ENCODE peak calls at places on chromosome 1, in nine cellular contexts. D, H, Z, Y, E, W, L, B and U are unnamed samples.

GRCh38 chr1:41383094-41383852 is 22.0 kb downstream of the FOXO6 start:
- DNase-seq in D (no peak), H (no peak), Z (no peak), B (no peak), Y (peak; percentile 55), W (no peak), L (peak; percentile 13), E (no peak), U (no peak)

GRCh38 chr1:226797151-226797550 is 58.1 kb upstream of the ITPKB start:
- DNase-seq in Z (no peak), H (no peak), L (no peak), Y (no peak), W (no peak), B (no peak), D (no peak), E (no peak), U (no peak)

GRCh38 chr1:21734526-21734925 is 48.4 kb downstream of the USP48 start:
- DNase-seq in W (no peak), D (no peak), Y (peak; percentile 6), E (no peak), H (no peak), L (no peak), B (no peak), Z (no peak), U (no peak)

GRCh38 chr1:228037401-228038386 is 30.9 kb downstream of the WNT3A start:
- DNase-seq in D (no peak), Z (no peak), B (no peak), H (no peak), Y (peak; percentile 29), E (no peak), L (no peak), W (no peak), U (no peak)

GRCh38 chr1:104780470-104781078 is 1030.9 kb downstream of the AMY1C start:
- DNase-seq in B (no peak), L (no peak), Z (no peak), W (peak; percentile 30), E (no peak), H (peak; percentile 56), D (no peak), Y (no peak), U (no peak)

GRCh38 chr1:98045211-98046030 is 124.6 kb upstream of the DPYD start:
- DNase-seq in H (peak; percentile 16), E (peak; percentile 10), Y (peak; percentile 78), D (no peak), L (no peak), B (peak; percentile 77), Z (no peak), W (peak; percentile 60), U (no peak)

GRCh38 chr1:231971397-231972233 is 345.0 kb downstream of the DISC1 start:
- DNase-seq in Z (no peak), H (no peak), L (peak; percentile 23), Y (peak; percentile 89), W (peak; percentile 17), D (peak; percentile 52), B (no peak), E (no peak), U (no peak)

GRCh38 chr1:185412385-185413074 is 95.5 kb upstream of the IVNS1ABP start:
- DNase-seq in E (no peak), W (no peak), H (no peak), B (no peak), L (no peak), D (no peak), Z (no peak), Y (no peak), U (no peak)

GRCh38 chr1:72109916-72110315 is 172.4 kb downstream of the NEGR1 start:
- DNase-seq in B (no peak), L (no peak), W (no peak), D (peak; percentile 8), H (no peak), Y (no peak), Z (no peak), E (no peak), U (no peak)

GRCh38 chr1:71770121-71770520 is 512.2 kb downstream of the NEGR1 start:
- DNase-seq in B (no peak), L (peak; percentile 46), Y (peak; percentile 93), Z (no peak), W (no peak), D (no peak), E (no peak), H (no peak), U (no peak)

GRCh38 chr1:214028999-214029406 is 41.2 kb downstream of the PROX1 start:
- DNase-seq in Y (no peak), L (no peak), D (no peak), H (no peak), Z (no peak), E (no peak), B (no peak), W (no peak), U (no peak)

GRCh38 chr1:95396557-95396956 is 162.5 kb downstream of the RWDD3 start:
- DNase-seq in B (no peak), W (peak; percentile 53), D (no peak), Z (no peak), H (no peak), Y (no peak), L (no peak), E (no peak), U (no peak)

GRCh38 chr1:41840592-41841246 is 78.0 kb downstream of the HIVEP3 start:
- DNase-seq in E (peak; percentile 42), B (no peak), Z (no peak), D (no peak), Y (no peak), H (no peak), W (no peak), L (no peak), U (no peak)

GRCh38 chr1:229942508-229942907 is 124.5 kb upstream of the GALNT2 start:
- DNase-seq in W (no peak), H (no peak), E (no peak), L (no peak), B (no peak), Z (no peak), Y (no peak), D (no peak), U (no peak)

GRCh38 chr1:159015440-159015909 is 5.8 kb downstream of the IFI16 start:
- DNase-seq in Z (peak; percentile 86), D (peak; percentile 94), B (no peak), H (no peak), W (no peak), Y (peak; percentile 86), L (peak; percentile 58), E (no peak), U (peak; percentile 92)

GRCh38 chr1:201530741-201531521 is 8.0 kb upstream of the NAV1 start:
- DNase-seq in W (peak; percentile 85), E (peak; percentile 86), Y (peak; percentile 82), L (peak; percentile 84), D (no peak), B (peak; percentile 84), H (peak; percentile 81), Z (peak; percentile 81), U (no peak)

GRCh38 chr1:64236584-64236983 is 33.2 kb downstream of the UBE2U start:
- DNase-seq in E (no peak), D (no peak), Z (no peak), L (no peak), W (no peak), Y (no peak), B (no peak), H (no peak), U (no peak)

GRCh38 chr1:42403880-42404400 is 23.3 kb downstream of the RIMKLA start:
- DNase-seq in L (no peak), H (peak; percentile 22), Z (no peak), E (no peak), W (no peak), Y (no peak), B (no peak), D (no peak), U (no peak)

DNA sequence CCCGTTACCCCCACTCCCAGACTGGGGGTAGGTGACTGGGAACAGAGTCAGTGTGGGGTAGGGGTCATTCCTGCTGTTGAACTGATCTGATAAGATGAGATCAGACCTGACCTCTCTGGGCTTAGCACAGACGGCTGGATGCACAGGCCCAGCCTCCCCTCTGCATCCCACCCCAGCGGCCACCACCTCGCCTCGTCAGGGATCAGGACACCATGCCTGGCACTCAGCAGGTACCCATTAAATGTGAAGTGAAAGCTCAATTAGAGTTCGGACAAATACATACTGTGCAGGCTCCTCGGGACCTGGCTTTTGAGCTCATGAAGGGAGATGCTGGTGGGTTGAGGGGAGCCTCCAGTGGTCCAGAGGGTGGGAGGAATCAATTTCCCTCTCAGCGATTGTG is 15.7 kb downstream of the SOX13 start:
- DNase-seq in H (no peak), Z (no peak), D (no peak), B (peak; percentile 35), W (no peak), E (no peak), L (no peak), Y (no peak), U (no peak)
- H3K4me3 ChIP-seq in H (no peak overlapping the region), Z (no peak overlapping the region), D (no peak overlapping the region), B (no peak overlapping the region), W (no peak overlapping the region), E (no peak overlapping the region), L (no peak overlapping the region), Y (no peak overlapping the region), U (no peak overlapping the region)

GRCh38 chr1:18556364-18556763 is 74.3 kb upstream of the PAX7 start:
- DNase-seq in Z (no peak), D (no peak), H (peak; percentile 33), E (no peak), Y (peak; percentile 5), L (no peak), W (no peak), B (no peak), U (no peak)
- TF ChIP-seq CTCF in Z (peak; percentile 41), D (no peak), H (peak; percentile 52), E (peak; percentile 37), Y (peak; percentile 46), L (peak; percentile 44), W (peak; percentile 51), B (no peak), U (peak; percentile 43)

DNA sequence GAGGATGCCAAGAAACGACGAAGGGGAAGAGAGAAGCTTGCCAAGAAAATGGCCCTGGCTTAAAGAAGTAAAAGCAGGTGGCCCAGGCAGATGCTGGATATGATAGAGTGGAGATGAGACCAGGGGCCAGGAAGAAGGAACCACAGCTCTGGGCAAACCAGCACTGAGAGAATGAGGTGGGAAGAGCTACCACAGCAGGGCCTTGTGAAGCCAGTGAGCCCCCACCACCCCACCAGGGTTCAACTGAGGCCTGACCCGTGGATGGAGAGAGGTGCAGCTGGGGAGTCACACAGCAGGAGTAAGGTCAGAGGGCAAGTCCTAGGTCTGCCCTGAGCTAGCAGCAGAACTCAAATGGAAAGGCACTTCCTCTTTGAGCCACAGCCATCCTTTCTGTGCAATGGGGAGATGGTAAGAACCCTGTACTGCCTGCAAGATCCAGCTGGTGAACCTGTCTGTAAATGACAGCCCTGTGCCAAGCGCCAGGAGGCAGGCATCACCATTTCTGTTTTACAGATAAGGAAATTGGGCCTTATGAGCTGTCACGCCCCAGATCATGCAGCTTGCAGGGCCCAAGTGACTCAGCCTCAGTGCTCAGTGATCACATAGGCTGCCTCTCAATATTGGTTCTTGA is 8.5 kb downstream of the SH3BGRL3 start:
- DNase-seq in D (peak; percentile 86), H (no peak), L (no peak), Y (peak; percentile 27), E (no peak), B (no peak), W (no peak), Z (no peak), U (no peak)
- H3K4me3 ChIP-seq in D (no peak overlapping the region), H (no peak overlapping the region), L (no peak overlapping the region), Y (no peak overlapping the region), E (no peak overlapping the region), B (no peak overlapping the region), W (no peak overlapping the region), Z (no peak overlapping the region), U (no peak overlapping the region)

DNA sequence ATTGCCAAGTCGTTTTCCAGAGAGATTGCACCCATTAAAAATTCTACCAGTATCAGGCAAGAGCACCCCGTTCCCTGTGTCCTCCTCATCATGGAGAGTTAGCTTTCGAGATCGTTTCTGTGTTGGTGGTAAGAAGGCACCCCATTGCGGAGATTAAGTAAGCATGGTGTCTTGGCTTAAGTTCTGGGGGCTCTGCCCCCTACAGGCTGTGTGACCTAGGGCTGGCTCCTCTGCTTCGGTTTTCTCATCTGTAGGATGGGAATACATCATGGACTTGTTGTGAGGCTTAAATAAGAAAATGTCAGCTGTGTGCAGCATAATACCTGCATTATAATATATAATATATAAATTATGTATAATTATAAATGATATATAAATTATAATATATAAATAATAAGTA is 36.8 kb upstream of the TENT5C start:
- DNase-seq in D (no peak), W (no peak), Y (no peak), H (no peak), L (no peak), E (no peak), B (no peak), Z (no peak), U (no peak)
- TF ChIP-seq CTCF in D (no peak), W (no peak), Y (no peak), H (no peak), L (no peak), E (no peak), B (no peak), Z (no peak), U (no peak)